ENCODE peak calls at places on chromosomes 11 and 22, in five cellular contexts. G is HAP-1, Q is MG63, S is tibial nerve, A is Peyer's patch. U is an unnamed sample. For H3K36me3, the result is how much of the 10 kb centered on the place peaks cover.

GRCh38 chr11:12182650-12183511 is 72.5 kb downstream of the MICAL2 start:
- DNase-seq in G (no peak), Q (peak), S (no peak), A (no peak), U (no peak)

GRCh38 chr22:37898441-37899181 is 7.5 kb upstream of the MICALL1 start:
- DNase-seq in G (no peak), Q (no peak), S (no peak), A (no peak), U (no peak)

GRCh38 chr11:96367357-96367756 is 22.4 kb downstream of the CCDC82 start:
- DNase-seq in G (no peak), Q (no peak), S (no peak), A (no peak), U (no peak)

GRCh38 chr11:76083563-76084451 is 122.5 kb downstream of the WNT11 start:
- DNase-seq in G (peak), Q (no peak), S (no peak), A (no peak), U (no peak)

GRCh38 chr11:102007567-102008437 is 39.4 kb upstream of the CFAP300 start:
- DNase-seq in G (peak), Q (peak), S (no peak), A (no peak), U (no peak)

GRCh38 chr11:36500315-36500721 is 9.8 kb downstream of the TRAF6 start:
- DNase-seq in G (no peak), Q (peak), S (no peak), A (no peak), U (peak)

GRCh38 chr22:35648066-35649025 is at the start of gene APOL6:
- DNase-seq in G (no peak), Q (peak), S (no peak), A (peak), U (peak)

GRCh38 chr11:118633979-118634378 is 26.6 kb downstream of the PHLDB1 start:
- DNase-seq in G (no peak), Q (no peak), S (no peak), A (no peak), U (no peak)

GRCh38 chr22:25853902-25854301 is 111.9 kb downstream of the MYO18B start:
- DNase-seq in G (peak), Q (no peak), S (no peak), A (no peak), U (no peak)

GRCh38 chr11:953513-953912 is 27.8 kb downstream of the AP2A2 start:
- DNase-seq in G (no peak), Q (no peak), S (no peak), A (no peak), U (no peak)

DNA sequence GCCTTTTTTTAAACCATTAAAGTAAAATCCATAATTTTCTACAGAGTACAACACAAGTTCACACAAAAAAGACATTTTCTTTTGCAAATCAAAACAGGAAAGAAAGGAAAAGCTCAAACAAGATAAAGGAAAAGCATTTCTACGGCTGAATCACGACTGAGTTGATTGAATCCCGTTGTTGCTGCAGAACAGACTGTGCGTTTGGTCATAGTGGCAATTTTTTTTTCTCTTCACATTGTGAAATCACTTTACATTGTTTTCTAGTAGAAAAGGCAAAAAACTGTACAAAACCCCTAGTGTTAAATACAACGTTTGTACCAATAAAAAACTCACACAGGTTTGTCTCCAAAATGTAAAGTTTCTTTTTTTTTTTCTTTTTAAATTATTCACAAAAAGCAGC is 17.3 kb upstream of the RAPSN start:
- DNase-seq in G (no peak), Q (no peak), S (no peak), A (no peak), U (no peak)
- H3K36me3 ChIP-seq in G (under half), Q (half or more), S (under half), A (under half), U (under half)

GRCh38 chr22:17897411-17897810 is 123.1 kb upstream of the BID start:
- DNase-seq in G (no peak), Q (no peak), S (no peak), A (no peak), U (no peak)
- H3K36me3 ChIP-seq in G (under half), Q (half or more), S (under half), A (under half), U (under half)

GRCh38 chr11:7793233-7793632 is 3.5 kb downstream of the OR5P2 start:
- DNase-seq in G (no peak), Q (no peak), S (no peak), A (no peak), U (no peak)

GRCh38 chr11:7796842-7797241 is at the start of gene OR5P2:
- DNase-seq in G (no peak), Q (no peak), S (no peak), A (no peak), U (no peak)
- H3K36me3 ChIP-seq in G (under half), Q (under half), S (under half), A (under half), U (under half)

DNA sequence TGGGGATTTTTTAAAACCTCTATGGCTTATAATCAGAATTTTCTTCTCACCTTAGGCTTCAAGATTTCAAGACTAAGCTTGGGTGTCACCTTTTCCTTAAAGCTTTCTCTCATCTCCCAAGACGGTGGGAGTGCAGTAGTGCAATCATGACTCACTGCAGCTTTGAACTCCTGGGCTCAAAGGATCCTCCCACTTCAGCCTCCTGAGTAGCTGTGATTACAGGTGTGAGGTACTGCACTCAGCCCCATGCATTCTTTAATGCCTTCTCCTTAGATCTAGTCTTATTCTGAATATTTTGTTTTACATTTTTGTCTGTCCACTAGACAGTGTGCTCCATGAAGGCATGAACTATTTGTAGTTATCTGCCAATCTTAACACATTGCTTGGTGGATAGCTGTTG is 55.7 kb upstream of the FAT3 start:
- DNase-seq in G (no peak), Q (no peak), S (no peak), A (no peak), U (no peak)
- H3K36me3 ChIP-seq in G (under half), Q (under half), S (under half), A (under half), U (under half)

DNA sequence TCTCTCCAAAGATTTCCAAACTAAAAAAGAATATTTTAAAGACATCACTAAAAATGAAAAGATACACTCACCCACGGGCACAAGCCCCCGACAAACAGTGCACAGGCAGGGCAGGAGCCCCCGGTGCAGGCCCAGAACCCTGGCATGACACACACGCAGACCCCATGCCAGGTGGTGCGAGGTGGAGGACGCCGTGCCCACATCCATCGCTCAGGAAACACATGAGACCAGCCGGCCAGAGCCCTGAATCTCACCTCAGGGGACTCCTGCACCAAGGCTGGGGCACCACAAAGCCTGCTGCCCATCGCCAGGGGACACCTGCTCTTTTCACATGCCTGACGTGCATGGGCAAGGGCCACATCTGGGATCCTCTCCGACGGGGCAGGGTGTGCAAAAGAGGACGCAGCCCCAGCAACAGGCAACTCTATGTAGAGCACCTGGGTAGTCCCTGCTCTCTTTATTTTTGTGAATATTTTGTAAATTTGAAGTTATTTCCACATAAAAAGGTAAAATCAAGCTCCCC is 13.4 kb downstream of the BRD1 start:
- DNase-seq in G (no peak), Q (no peak), S (no peak), A (no peak), U (no peak)
- H3K36me3 ChIP-seq in G (half or more), Q (half or more), S (under half), A (under half), U (half or more)

GRCh38 chr22:20610243-20610686 is 102.9 kb downstream of the MED15 start:
- DNase-seq in G (no peak), Q (peak), S (no peak), A (peak), U (no peak)
- H3K36me3 ChIP-seq in G (under half), Q (under half), S (under half), A (under half), U (under half)

GRCh38 chr22:24121938-24122337 is 59.3 kb upstream of the SUSD2 start:
- DNase-seq in G (no peak), Q (no peak), S (no peak), A (no peak), U (no peak)

GRCh38 chr22:24119476-24119875 is 61.8 kb upstream of the SUSD2 start:
- DNase-seq in G (no peak), Q (no peak), S (no peak), A (no peak), U (no peak)

GRCh38 chr22:24117942-24118341 is 63.3 kb upstream of the SUSD2 start:
- DNase-seq in G (no peak), Q (no peak), S (no peak), A (no peak), U (no peak)

GRCh38 chr22:24120029-24120428 is 61.3 kb upstream of the SUSD2 start:
- DNase-seq in G (no peak), Q (no peak), S (no peak), A (no peak), U (peak)

GRCh38 chr22:24118689-24119384 is 62.5 kb upstream of the SUSD2 start:
- DNase-seq in G (no peak), Q (no peak), S (no peak), A (no peak), U (peak)
- H3K36me3 ChIP-seq in G (under half), Q (under half), S (under half), A (under half), U (under half)

DNA sequence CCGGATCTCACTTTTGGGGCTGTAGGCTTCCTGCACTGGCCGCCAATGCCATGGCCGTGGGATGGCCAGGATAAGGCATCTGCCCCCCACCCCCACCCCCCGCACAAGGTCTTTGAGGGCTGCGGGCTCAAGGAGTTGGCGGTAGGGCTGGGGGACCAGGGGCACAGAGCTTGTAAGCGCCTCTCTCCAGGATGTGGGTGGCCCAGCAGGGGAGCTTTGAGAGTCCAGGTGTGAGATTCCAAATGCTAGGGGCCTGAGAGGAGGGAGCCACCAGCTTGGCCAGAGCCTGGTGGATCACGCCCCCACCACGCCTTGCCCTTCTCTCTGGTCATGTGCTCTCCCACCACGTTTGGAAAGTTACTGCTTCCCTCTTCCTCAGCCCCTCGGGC is 5.0 kb downstream of the CD81 start:
- DNase-seq in G (no peak), Q (no peak), S (no peak), A (no peak), U (peak)
- H3K36me3 ChIP-seq in G (under half), Q (half or more), S (under half), A (under half), U (under half)

DNA sequence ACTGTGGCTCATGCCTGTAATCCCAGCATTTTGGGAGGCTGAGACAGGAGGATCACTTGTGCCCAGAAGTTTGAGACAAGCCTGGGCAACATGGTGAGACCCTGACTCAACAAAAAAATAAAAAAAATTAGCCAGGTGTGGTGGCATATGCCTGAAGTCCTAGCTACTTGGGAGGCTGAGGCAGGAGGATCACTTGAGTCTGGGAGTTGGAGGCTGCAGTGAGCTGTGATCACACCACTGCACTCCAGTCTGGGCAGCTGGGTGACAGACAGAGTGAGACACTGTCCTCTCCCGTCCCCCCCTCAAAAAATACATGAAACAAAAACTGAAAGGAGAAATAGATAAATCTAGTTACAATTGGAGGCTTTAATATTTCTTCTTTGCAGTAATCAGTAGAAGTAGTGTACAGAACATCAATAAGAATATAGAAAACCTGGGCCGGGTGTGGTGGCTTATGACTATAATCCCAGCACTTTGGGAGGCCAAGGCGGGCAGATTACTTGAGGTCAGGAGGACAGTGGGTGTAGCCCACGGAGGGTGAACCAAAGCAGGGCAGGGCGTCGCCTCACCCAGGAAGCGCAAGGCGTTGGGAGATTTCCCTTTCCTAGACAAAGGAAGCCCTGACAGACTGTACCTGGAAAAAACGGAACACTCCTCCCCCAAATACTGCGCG is 19.6 kb upstream of the DLAT start:
- DNase-seq in G (no peak), Q (no peak), S (no peak), A (peak), U (no peak)
- H3K36me3 ChIP-seq in G (under half), Q (under half), S (under half), A (under half), U (under half)